ENCODE peak calls at places on chromosomes 7 and 10, in seven cellular contexts. One of them, this sample, is unnamed.

GRCh38 chr7:107946451-107946850 is 55.5 kb downstream of the DLD start:
- DNase-seq in left lung: no peak
- DNase-seq in CD8-positive, alpha-beta T cell: no peak
- DNase-seq in AG04450: no peak
- DNase-seq in GM23248: peak; percentile 68
- DNase-seq in keratinocyte: no peak
- DNase-seq in transverse colon: no peak
- DNase-seq in this sample: no peak

GRCh38 chr7:157402911-157403534 is 66.2 kb downstream of the DNAJB6 start:
- DNase-seq in left lung: no peak
- DNase-seq in CD8-positive, alpha-beta T cell: no peak
- DNase-seq in AG04450: no peak
- DNase-seq in GM23248: no peak
- DNase-seq in keratinocyte: no peak
- DNase-seq in transverse colon: no peak
- DNase-seq in this sample: no peak

GRCh38 chr7:94422136-94422535 is 27.4 kb downstream of the COL1A2 start:
- DNase-seq in left lung: no peak
- DNase-seq in CD8-positive, alpha-beta T cell: no peak
- DNase-seq in AG04450: no peak
- DNase-seq in GM23248: no peak
- DNase-seq in keratinocyte: no peak
- DNase-seq in transverse colon: no peak
- DNase-seq in this sample: no peak

GRCh38 chr7:2404714-2405119 is 1.3 kb downstream of the CHST12 start:
- DNase-seq in left lung: no peak
- DNase-seq in CD8-positive, alpha-beta T cell: no peak
- DNase-seq in AG04450: no peak
- DNase-seq in GM23248: no peak
- DNase-seq in keratinocyte: no peak
- DNase-seq in transverse colon: no peak
- DNase-seq in this sample: no peak

GRCh38 chr7:17209101-17209500 is 89.4 kb upstream of the AHR start:
- DNase-seq in left lung: no peak
- DNase-seq in CD8-positive, alpha-beta T cell: no peak
- DNase-seq in AG04450: no peak
- DNase-seq in GM23248: no peak
- DNase-seq in keratinocyte: no peak
- DNase-seq in transverse colon: no peak
- DNase-seq in this sample: no peak

GRCh38 chr10:22714524-22715289 is at the start of gene PIP4K2A:
- DNase-seq in left lung: peak; percentile 79
- DNase-seq in CD8-positive, alpha-beta T cell: peak; percentile 72
- DNase-seq in AG04450: no peak
- DNase-seq in GM23248: peak; percentile 93
- DNase-seq in keratinocyte: no peak
- DNase-seq in transverse colon: peak; percentile 82
- DNase-seq in this sample: peak; percentile 80

GRCh38 chr10:28668363-28669226 is 8.7 kb upstream of the BAMBI start:
- DNase-seq in left lung: peak; percentile 38
- DNase-seq in CD8-positive, alpha-beta T cell: no peak
- DNase-seq in AG04450: no peak
- DNase-seq in GM23248: peak; percentile 41
- DNase-seq in keratinocyte: no peak
- DNase-seq in transverse colon: peak; percentile 55
- DNase-seq in this sample: peak; percentile 70

GRCh38 chr7:128914566-128915151 is 4.2 kb upstream of the KCP start:
- DNase-seq in left lung: no peak
- DNase-seq in CD8-positive, alpha-beta T cell: no peak
- DNase-seq in AG04450: no peak
- DNase-seq in GM23248: no peak
- DNase-seq in keratinocyte: no peak
- DNase-seq in transverse colon: no peak
- DNase-seq in this sample: no peak

GRCh38 chr10:86263907-86264306 is 102.7 kb downstream of the GRID1 start:
- DNase-seq in left lung: no peak
- DNase-seq in CD8-positive, alpha-beta T cell: no peak
- DNase-seq in AG04450: no peak
- DNase-seq in GM23248: no peak
- DNase-seq in keratinocyte: no peak
- DNase-seq in transverse colon: no peak
- DNase-seq in this sample: no peak

GRCh38 chr10:108598831-108599230 is 1324.5 kb downstream of the XPNPEP1 start:
- DNase-seq in left lung: no peak
- DNase-seq in CD8-positive, alpha-beta T cell: no peak
- DNase-seq in AG04450: no peak
- DNase-seq in GM23248: peak; percentile 10
- DNase-seq in keratinocyte: no peak
- DNase-seq in transverse colon: no peak
- DNase-seq in this sample: no peak

GRCh38 chr7:98470131-98470985 is 69.5 kb upstream of the BAIAP2L1 start:
- DNase-seq in left lung: peak; percentile 49
- DNase-seq in CD8-positive, alpha-beta T cell: peak; percentile 6
- DNase-seq in AG04450: no peak
- DNase-seq in GM23248: peak; percentile 29
- DNase-seq in keratinocyte: no peak
- DNase-seq in transverse colon: peak; percentile 78
- DNase-seq in this sample: no peak

GRCh38 chr7:148264933-148265557 is 325.5 kb upstream of the C7orf33 start:
- DNase-seq in left lung: no peak
- DNase-seq in CD8-positive, alpha-beta T cell: no peak
- DNase-seq in AG04450: no peak
- DNase-seq in GM23248: peak; percentile 63
- DNase-seq in keratinocyte: no peak
- DNase-seq in transverse colon: no peak
- DNase-seq in this sample: peak; percentile 22

GRCh38 chr7:143458263-143458662 is 15.0 kb downstream of the TAS2R60 start:
- DNase-seq in left lung: no peak
- DNase-seq in CD8-positive, alpha-beta T cell: no peak
- DNase-seq in AG04450: no peak
- DNase-seq in GM23248: peak; percentile 94
- DNase-seq in keratinocyte: no peak
- DNase-seq in transverse colon: no peak
- DNase-seq in this sample: no peak

GRCh38 chr7:48168159-48168558 is 3.1 kb upstream of the ABCA13 start:
- DNase-seq in left lung: no peak
- DNase-seq in CD8-positive, alpha-beta T cell: no peak
- DNase-seq in AG04450: no peak
- DNase-seq in GM23248: peak; percentile 50
- DNase-seq in keratinocyte: no peak
- DNase-seq in transverse colon: no peak
- DNase-seq in this sample: no peak

GRCh38 chr10:61452229-61452651 is 941 bp downstream of the TMEM26 start:
- DNase-seq in left lung: no peak
- DNase-seq in CD8-positive, alpha-beta T cell: no peak
- DNase-seq in AG04450: no peak
- DNase-seq in GM23248: no peak
- DNase-seq in keratinocyte: no peak
- DNase-seq in transverse colon: no peak
- DNase-seq in this sample: no peak

GRCh38 chr7:19146699-19147098 is 1.5 kb upstream of the FERD3L start:
- DNase-seq in left lung: no peak
- DNase-seq in CD8-positive, alpha-beta T cell: no peak
- DNase-seq in AG04450: no peak
- DNase-seq in GM23248: peak; percentile 37
- DNase-seq in keratinocyte: no peak
- DNase-seq in transverse colon: no peak
- DNase-seq in this sample: no peak

GRCh38 chr7:582931-583330 is 63.3 kb upstream of the PDGFA start:
- DNase-seq in left lung: no peak
- DNase-seq in CD8-positive, alpha-beta T cell: no peak
- DNase-seq in AG04450: no peak
- DNase-seq in GM23248: no peak
- DNase-seq in keratinocyte: no peak
- DNase-seq in transverse colon: no peak
- DNase-seq in this sample: no peak

GRCh38 chr7:17299477-17299991 is 1.1 kb downstream of the AHR start:
- DNase-seq in left lung: no peak
- DNase-seq in CD8-positive, alpha-beta T cell: no peak
- DNase-seq in AG04450: no peak
- DNase-seq in GM23248: peak; percentile 37
- DNase-seq in keratinocyte: no peak
- DNase-seq in transverse colon: peak; percentile 8
- DNase-seq in this sample: no peak

GRCh38 chr10:116238036-116238435 is 35.0 kb downstream of the GFRA1 start:
- DNase-seq in left lung: no peak
- DNase-seq in CD8-positive, alpha-beta T cell: no peak
- DNase-seq in AG04450: no peak
- DNase-seq in GM23248: no peak
- DNase-seq in keratinocyte: no peak
- DNase-seq in transverse colon: no peak
- DNase-seq in this sample: no peak

GRCh38 chr10:88386878-88387773 is 196.0 kb downstream of the RNLS start:
- DNase-seq in left lung: peak; percentile 33
- DNase-seq in CD8-positive, alpha-beta T cell: no peak
- DNase-seq in AG04450: peak; percentile 44
- DNase-seq in GM23248: peak; percentile 60
- DNase-seq in keratinocyte: no peak
- DNase-seq in transverse colon: peak; percentile 40
- DNase-seq in this sample: peak; percentile 65

GRCh38 chr10:126041804-126042231 is 145.5 kb downstream of the FANK1 start:
- DNase-seq in left lung: peak; percentile 94
- DNase-seq in CD8-positive, alpha-beta T cell: peak; percentile 57
- DNase-seq in AG04450: no peak
- DNase-seq in GM23248: peak; percentile 59
- DNase-seq in keratinocyte: no peak
- DNase-seq in transverse colon: peak; percentile 71
- DNase-seq in this sample: peak; percentile 67

GRCh38 chr7:99001482-99002145 is 123.3 kb downstream of the TRRAP start:
- DNase-seq in left lung: no peak
- DNase-seq in CD8-positive, alpha-beta T cell: no peak
- DNase-seq in AG04450: no peak
- DNase-seq in GM23248: no peak
- DNase-seq in keratinocyte: no peak
- DNase-seq in transverse colon: no peak
- DNase-seq in this sample: no peak

GRCh38 chr7:74606101-74606908 is 51.2 kb upstream of the GTF2I start:
- DNase-seq in left lung: peak; percentile 82
- DNase-seq in CD8-positive, alpha-beta T cell: peak; percentile 3
- DNase-seq in AG04450: no peak
- DNase-seq in GM23248: peak; percentile 65
- DNase-seq in keratinocyte: no peak
- DNase-seq in transverse colon: peak; percentile 65
- DNase-seq in this sample: peak; percentile 64

GRCh38 chr10:87845624-87846377 is 17.5 kb downstream of the KLLN start:
- DNase-seq in left lung: no peak
- DNase-seq in CD8-positive, alpha-beta T cell: no peak
- DNase-seq in AG04450: peak; percentile 68
- DNase-seq in GM23248: peak; percentile 41
- DNase-seq in keratinocyte: no peak
- DNase-seq in transverse colon: no peak
- DNase-seq in this sample: no peak

GRCh38 chr10:15898046-15898445 is 37.7 kb upstream of the MINDY3 start:
- DNase-seq in left lung: no peak
- DNase-seq in CD8-positive, alpha-beta T cell: no peak
- DNase-seq in AG04450: no peak
- DNase-seq in GM23248: peak; percentile 65
- DNase-seq in keratinocyte: no peak
- DNase-seq in transverse colon: no peak
- DNase-seq in this sample: no peak

GRCh38 chr10:117926491-117926890 is 120.2 kb downstream of the RAB11FIP2 start:
- DNase-seq in left lung: no peak
- DNase-seq in CD8-positive, alpha-beta T cell: no peak
- DNase-seq in AG04450: no peak
- DNase-seq in GM23248: no peak
- DNase-seq in keratinocyte: no peak
- DNase-seq in transverse colon: no peak
- DNase-seq in this sample: no peak

GRCh38 chr10:132790934-132791829 is 5.2 kb upstream of the NKX6-2 start:
- DNase-seq in left lung: no peak
- DNase-seq in CD8-positive, alpha-beta T cell: no peak
- DNase-seq in AG04450: no peak
- DNase-seq in GM23248: no peak
- DNase-seq in keratinocyte: no peak
- DNase-seq in transverse colon: no peak
- DNase-seq in this sample: no peak
- H3K27me3 ChIP-seq in left lung: peaks cover 36% of the 10 kb centered on the region
- H3K27me3 ChIP-seq in CD8-positive, alpha-beta T cell: no peaks in the 10 kb centered on the region
- H3K27me3 ChIP-seq in AG04450: peaks cover 40% of the 10 kb centered on the region
- H3K27me3 ChIP-seq in GM23248: peaks cover 32% of the 10 kb centered on the region
- H3K27me3 ChIP-seq in keratinocyte: peaks cover 54% of the 10 kb centered on the region
- H3K27me3 ChIP-seq in transverse colon: peaks cover 65% of the 10 kb centered on the region
- H3K27me3 ChIP-seq in this sample: peaks cover 85% of the 10 kb centered on the region

GRCh38 chr7:27198871-27199801 is 755 bp downstream of the HOXA13 start:
- DNase-seq in left lung: no peak
- DNase-seq in CD8-positive, alpha-beta T cell: no peak
- DNase-seq in AG04450: no peak
- DNase-seq in GM23248: peak; percentile 70
- DNase-seq in keratinocyte: no peak
- DNase-seq in transverse colon: no peak
- DNase-seq in this sample: no peak
- H3K27me3 ChIP-seq in left lung: peaks cover 97% of the 10 kb centered on the region
- H3K27me3 ChIP-seq in CD8-positive, alpha-beta T cell: peaks cover 69% of the 10 kb centered on the region
- H3K27me3 ChIP-seq in AG04450: peaks cover 83% of the 10 kb centered on the region
- H3K27me3 ChIP-seq in GM23248: peaks cover 28% of the 10 kb centered on the region
- H3K27me3 ChIP-seq in keratinocyte: peaks cover 84% of the 10 kb centered on the region
- H3K27me3 ChIP-seq in transverse colon: peaks cover 86% of the 10 kb centered on the region
- H3K27me3 ChIP-seq in this sample: peaks cover 99% of the 10 kb centered on the region

GRCh38 chr10:121519901-121520500 is 78.2 kb downstream of the FGFR2 start:
- DNase-seq in left lung: no peak
- DNase-seq in CD8-positive, alpha-beta T cell: no peak
- DNase-seq in AG04450: no peak
- DNase-seq in GM23248: no peak
- DNase-seq in keratinocyte: no peak
- DNase-seq in transverse colon: no peak
- DNase-seq in this sample: no peak
- H3K27me3 ChIP-seq in left lung: no peaks in the 10 kb centered on the region
- H3K27me3 ChIP-seq in CD8-positive, alpha-beta T cell: no peaks in the 10 kb centered on the region
- H3K27me3 ChIP-seq in AG04450: no peaks in the 10 kb centered on the region
- H3K27me3 ChIP-seq in GM23248: no peaks in the 10 kb centered on the region
- H3K27me3 ChIP-seq in keratinocyte: no peaks in the 10 kb centered on the region
- H3K27me3 ChIP-seq in transverse colon: no peaks in the 10 kb centered on the region
- H3K27me3 ChIP-seq in this sample: no peaks in the 10 kb centered on the region

DNA sequence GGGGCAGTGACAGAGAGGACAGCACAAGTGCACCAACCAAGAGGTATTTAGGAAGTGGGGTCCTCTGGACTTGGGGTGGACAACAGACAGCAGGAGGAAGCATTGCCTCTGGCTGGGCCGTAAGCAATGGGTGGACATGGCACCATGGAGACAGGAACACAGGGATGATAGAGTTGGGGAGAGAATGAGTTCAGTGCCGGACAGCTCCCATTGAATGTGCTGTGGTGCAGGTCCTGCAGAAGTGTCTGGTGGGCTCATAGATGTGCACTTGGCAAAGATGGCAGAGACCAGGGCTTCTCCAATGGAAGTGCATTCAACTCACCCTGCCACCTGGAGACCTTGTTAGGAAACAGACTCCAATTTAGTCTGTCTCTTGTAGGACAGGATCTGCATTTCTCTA is 341.5 kb upstream of the ZMIZ1 start:
- DNase-seq in left lung: no peak
- DNase-seq in CD8-positive, alpha-beta T cell: no peak
- DNase-seq in AG04450: no peak
- DNase-seq in GM23248: no peak
- DNase-seq in keratinocyte: no peak
- DNase-seq in transverse colon: no peak
- DNase-seq in this sample: no peak
- H3K27me3 ChIP-seq in left lung: no peaks in the 10 kb centered on the region
- H3K27me3 ChIP-seq in CD8-positive, alpha-beta T cell: no peaks in the 10 kb centered on the region
- H3K27me3 ChIP-seq in AG04450: peaks cover 58% of the 10 kb centered on the region
- H3K27me3 ChIP-seq in GM23248: peaks cover 16% of the 10 kb centered on the region
- H3K27me3 ChIP-seq in keratinocyte: no peaks in the 10 kb centered on the region
- H3K27me3 ChIP-seq in transverse colon: peaks cover 5% of the 10 kb centered on the region
- H3K27me3 ChIP-seq in this sample: no peaks in the 10 kb centered on the region

GRCh38 chr7:44274623-44274975 is 50.8 kb downstream of the CAMK2B start:
- DNase-seq in left lung: no peak
- DNase-seq in CD8-positive, alpha-beta T cell: no peak
- DNase-seq in AG04450: no peak
- DNase-seq in GM23248: no peak
- DNase-seq in keratinocyte: no peak
- DNase-seq in transverse colon: no peak
- DNase-seq in this sample: no peak
- H3K27me3 ChIP-seq in left lung: no peaks in the 10 kb centered on the region
- H3K27me3 ChIP-seq in CD8-positive, alpha-beta T cell: no peaks in the 10 kb centered on the region
- H3K27me3 ChIP-seq in AG04450: peaks cover 49% of the 10 kb centered on the region
- H3K27me3 ChIP-seq in GM23248: no peaks in the 10 kb centered on the region
- H3K27me3 ChIP-seq in keratinocyte: peaks cover 14% of the 10 kb centered on the region
- H3K27me3 ChIP-seq in transverse colon: peaks cover 4% of the 10 kb centered on the region
- H3K27me3 ChIP-seq in this sample: no peaks in the 10 kb centered on the region

This sample was measured in BE2C.